ENCODE peak calls at places on chromosomes 4 and X, in seven cellular contexts. One of them, this sample, is unnamed. For H3K79me2, the result is how much of the 10 kb centered on the place peaks cover.

GRCh38 chrX:155983326-155983725 is 14.2 kb upstream of the IL9R start:
- DNase-seq in SK-N-SH: no peak
- DNase-seq in fibroblast of lung: no peak
- DNase-seq in PC-3: no peak
- DNase-seq in DND-41: no peak
- DNase-seq in neural progenitor cell: no peak
- DNase-seq in HCT116: no peak
- DNase-seq in this sample: no peak

GRCh38 chr4:14984452-14984851 is 17.8 kb upstream of the CPEB2 start:
- DNase-seq in HCT116: no peak
- DNase-seq in SK-N-SH: no peak
- DNase-seq in neural progenitor cell: no peak
- DNase-seq in fibroblast of lung: no peak
- DNase-seq in PC-3: no peak
- DNase-seq in DND-41: no peak
- DNase-seq in this sample: no peak

GRCh38 chr4:88989990-88990389 is 67.0 kb downstream of the FAM13A start:
- DNase-seq in DND-41: no peak
- DNase-seq in fibroblast of lung: peak
- DNase-seq in PC-3: no peak
- DNase-seq in neural progenitor cell: no peak
- DNase-seq in SK-N-SH: no peak
- DNase-seq in HCT116: no peak
- DNase-seq in this sample: no peak

GRCh38 chr4:121155893-121156292 is 8.2 kb downstream of the TNIP3 start:
- DNase-seq in neural progenitor cell: no peak
- DNase-seq in PC-3: peak
- DNase-seq in SK-N-SH: peak
- DNase-seq in fibroblast of lung: peak
- DNase-seq in HCT116: no peak
- DNase-seq in DND-41: no peak
- DNase-seq in this sample: no peak

GRCh38 chr4:100306018-100306417 is 115.8 kb upstream of the DDIT4L start:
- DNase-seq in PC-3: peak
- DNase-seq in SK-N-SH: no peak
- DNase-seq in neural progenitor cell: no peak
- DNase-seq in HCT116: no peak
- DNase-seq in DND-41: no peak
- DNase-seq in fibroblast of lung: peak
- DNase-seq in this sample: no peak

GRCh38 chr4:114036426-114036825 is 57.0 kb upstream of the ARSJ start:
- DNase-seq in SK-N-SH: no peak
- DNase-seq in DND-41: no peak
- DNase-seq in HCT116: no peak
- DNase-seq in PC-3: no peak
- DNase-seq in fibroblast of lung: no peak
- DNase-seq in neural progenitor cell: peak
- DNase-seq in this sample: no peak

GRCh38 chr4:39825741-39826231 is 127.8 kb downstream of the UBE2K start:
- DNase-seq in PC-3: peak
- DNase-seq in DND-41: no peak
- DNase-seq in neural progenitor cell: no peak
- DNase-seq in HCT116: no peak
- DNase-seq in fibroblast of lung: peak
- DNase-seq in SK-N-SH: no peak
- DNase-seq in this sample: no peak

GRCh38 chrX:47181301-47181700 is 12.3 kb upstream of the UBA1 start:
- DNase-seq in fibroblast of lung: no peak
- DNase-seq in neural progenitor cell: no peak
- DNase-seq in PC-3: no peak
- DNase-seq in HCT116: no peak
- DNase-seq in SK-N-SH: no peak
- DNase-seq in DND-41: no peak
- DNase-seq in this sample: no peak

GRCh38 chr4:25843340-25844097 is 19.3 kb downstream of the SEL1L3 start:
- DNase-seq in neural progenitor cell: no peak
- DNase-seq in fibroblast of lung: no peak
- DNase-seq in SK-N-SH: no peak
- DNase-seq in HCT116: no peak
- DNase-seq in PC-3: peak
- DNase-seq in DND-41: no peak
- DNase-seq in this sample: no peak

GRCh38 chrX:57156397-57157049 is 19.3 kb upstream of the SPIN2A start:
- DNase-seq in HCT116: peak
- DNase-seq in PC-3: peak
- DNase-seq in DND-41: peak
- DNase-seq in SK-N-SH: no peak
- DNase-seq in neural progenitor cell: peak
- DNase-seq in fibroblast of lung: peak
- DNase-seq in this sample: peak

GRCh38 chrX:71214152-71214551 is 8.9 kb upstream of the GJB1 start:
- DNase-seq in PC-3: no peak
- DNase-seq in SK-N-SH: no peak
- DNase-seq in DND-41: no peak
- DNase-seq in neural progenitor cell: no peak
- DNase-seq in HCT116: no peak
- DNase-seq in fibroblast of lung: no peak
- DNase-seq in this sample: no peak

GRCh38 chr4:174672276-174672675 is 150.0 kb upstream of the HPGD start:
- DNase-seq in PC-3: no peak
- DNase-seq in HCT116: no peak
- DNase-seq in fibroblast of lung: no peak
- DNase-seq in neural progenitor cell: no peak
- DNase-seq in DND-41: no peak
- DNase-seq in SK-N-SH: no peak
- DNase-seq in this sample: no peak

GRCh38 chr4:155433636-155434360 is 57.0 kb upstream of the MAP9 start:
- DNase-seq in neural progenitor cell: no peak
- DNase-seq in fibroblast of lung: peak
- DNase-seq in DND-41: no peak
- DNase-seq in SK-N-SH: no peak
- DNase-seq in PC-3: peak
- DNase-seq in HCT116: no peak
- DNase-seq in this sample: no peak

GRCh38 chrX:105829006-105829405 is 6.7 kb downstream of the NRK start:
- DNase-seq in HCT116: no peak
- DNase-seq in fibroblast of lung: peak
- DNase-seq in PC-3: peak
- DNase-seq in SK-N-SH: no peak
- DNase-seq in DND-41: no peak
- DNase-seq in neural progenitor cell: no peak
- DNase-seq in this sample: no peak

GRCh38 chr4:181685461-181685860 is 557.7 kb upstream of the TENM3 start:
- DNase-seq in fibroblast of lung: peak
- DNase-seq in SK-N-SH: no peak
- DNase-seq in HCT116: no peak
- DNase-seq in neural progenitor cell: no peak
- DNase-seq in PC-3: no peak
- DNase-seq in DND-41: no peak
- DNase-seq in this sample: no peak

GRCh38 chr4:95432466-95432865 is 116.3 kb downstream of the UNC5C start:
- DNase-seq in DND-41: no peak
- DNase-seq in fibroblast of lung: no peak
- DNase-seq in PC-3: no peak
- DNase-seq in neural progenitor cell: no peak
- DNase-seq in SK-N-SH: no peak
- DNase-seq in HCT116: no peak
- DNase-seq in this sample: no peak

GRCh38 chr4:176300565-176300964 is 19.2 kb upstream of the SPCS3 start:
- DNase-seq in SK-N-SH: no peak
- DNase-seq in neural progenitor cell: no peak
- DNase-seq in PC-3: no peak
- DNase-seq in DND-41: no peak
- DNase-seq in fibroblast of lung: no peak
- DNase-seq in HCT116: no peak
- DNase-seq in this sample: no peak

GRCh38 chr4:23023121-23023520 is 330.4 kb downstream of the GBA3 start:
- DNase-seq in SK-N-SH: no peak
- DNase-seq in DND-41: no peak
- DNase-seq in fibroblast of lung: peak
- DNase-seq in neural progenitor cell: no peak
- DNase-seq in PC-3: no peak
- DNase-seq in HCT116: no peak
- DNase-seq in this sample: no peak

GRCh38 chrX:37684918-37685317 is 673 bp upstream of the XK start:
- DNase-seq in SK-N-SH: no peak
- DNase-seq in HCT116: no peak
- DNase-seq in PC-3: peak
- DNase-seq in neural progenitor cell: no peak
- DNase-seq in fibroblast of lung: no peak
- DNase-seq in DND-41: no peak
- DNase-seq in this sample: no peak

GRCh38 chr4:136319789-136320470 is 1212.4 kb downstream of the PCDH18 start:
- DNase-seq in DND-41: no peak
- DNase-seq in neural progenitor cell: no peak
- DNase-seq in HCT116: peak
- DNase-seq in fibroblast of lung: peak
- DNase-seq in SK-N-SH: no peak
- DNase-seq in PC-3: peak
- DNase-seq in this sample: no peak

DNA sequence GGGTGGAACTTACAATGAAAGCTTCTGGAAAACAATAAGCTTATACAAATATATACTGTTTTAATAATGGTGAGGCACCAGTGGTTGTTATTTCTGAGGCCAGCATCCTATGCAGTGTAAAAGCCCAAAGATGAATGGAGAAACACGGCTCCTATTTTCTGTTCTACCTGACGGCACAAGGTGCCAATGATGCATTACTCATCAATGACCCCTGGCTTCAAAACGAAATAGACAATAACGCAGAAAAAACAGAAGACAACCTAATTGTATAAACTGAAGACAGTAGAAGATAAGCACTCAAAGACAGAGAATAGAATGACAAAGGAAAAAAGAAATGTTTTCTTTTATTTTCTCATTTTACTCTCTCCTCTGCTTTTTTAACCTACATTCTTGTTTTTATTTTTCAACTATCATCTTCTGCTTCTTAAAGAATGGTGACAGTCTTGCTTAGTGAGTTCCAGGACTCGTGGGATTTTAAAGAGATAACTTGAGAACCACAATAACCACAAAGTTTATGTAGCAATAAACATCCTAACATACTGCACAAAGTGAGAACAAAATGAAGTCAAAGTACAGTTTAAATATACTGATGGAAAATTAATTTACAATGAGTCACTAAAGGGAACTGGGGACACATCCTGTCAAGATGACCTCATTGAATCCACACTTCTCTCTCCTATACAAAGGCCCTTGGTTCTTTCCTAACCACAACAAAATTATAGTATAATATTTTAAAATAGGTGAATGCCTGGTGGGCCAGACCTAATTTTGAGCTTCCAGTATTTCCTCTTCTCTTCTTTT is 169.8 kb downstream of the BTC start:
- DNase-seq in HCT116: peak
- DNase-seq in fibroblast of lung: peak
- DNase-seq in PC-3: peak
- DNase-seq in SK-N-SH: no peak
- DNase-seq in neural progenitor cell: no peak
- DNase-seq in DND-41: no peak
- DNase-seq in this sample: no peak
- H3K4me2 ChIP-seq in HCT116: peak
- H3K4me2 ChIP-seq in fibroblast of lung: peak
- H3K4me2 ChIP-seq in PC-3: peak
- H3K4me2 ChIP-seq in SK-N-SH: peak
- H3K4me2 ChIP-seq in neural progenitor cell: no peak
- H3K4me2 ChIP-seq in DND-41: no peak
- H3K4me2 ChIP-seq in this sample: no peak

DNA sequence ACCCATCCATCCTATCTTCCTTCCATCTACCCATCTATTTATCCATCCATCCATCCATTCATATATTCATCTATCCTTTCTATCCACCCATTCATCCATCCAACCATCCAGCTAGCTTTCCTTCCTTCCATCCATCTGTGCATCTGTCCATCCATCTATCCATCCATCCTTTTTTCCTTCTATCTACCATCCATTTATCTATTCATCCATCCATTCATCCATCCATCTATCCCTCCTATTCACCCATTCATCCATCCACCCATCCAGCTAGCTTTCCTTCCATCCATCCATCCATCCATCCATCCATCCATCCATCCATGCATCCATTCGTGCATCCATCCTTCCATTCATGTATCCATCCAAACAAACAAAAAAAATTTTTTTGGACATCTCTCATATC is 118.8 kb downstream of the PSAPL1 start:
- DNase-seq in HCT116: no peak
- DNase-seq in DND-41: no peak
- DNase-seq in SK-N-SH: no peak
- DNase-seq in fibroblast of lung: no peak
- DNase-seq in neural progenitor cell: no peak
- DNase-seq in PC-3: no peak
- DNase-seq in this sample: no peak
- H3K27ac ChIP-seq in HCT116: no peak
- H3K27ac ChIP-seq in DND-41: no peak
- H3K27ac ChIP-seq in SK-N-SH: no peak
- H3K27ac ChIP-seq in fibroblast of lung: no peak
- H3K27ac ChIP-seq in neural progenitor cell: no peak
- H3K27ac ChIP-seq in PC-3: no peak
- H3K27ac ChIP-seq in this sample: no peak

DNA sequence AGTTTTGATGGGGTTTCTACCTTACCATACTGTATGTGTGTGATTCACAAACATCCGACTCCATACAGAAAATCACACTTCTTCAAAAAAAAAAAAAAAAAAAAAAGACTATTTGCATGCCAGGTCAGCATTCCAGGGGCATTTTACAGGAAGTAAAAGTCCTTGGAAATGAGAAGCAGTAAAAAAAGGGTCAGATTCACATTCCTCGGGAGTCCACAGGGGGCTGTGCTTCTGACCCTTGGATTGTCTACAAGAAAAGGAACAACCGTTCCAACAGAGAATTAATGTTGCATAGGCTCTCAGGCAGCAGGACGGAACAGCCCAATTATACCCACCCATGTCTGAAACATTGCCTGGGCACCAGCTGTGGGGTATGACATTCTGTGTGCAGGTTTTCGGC is 290.3 kb downstream of the LDB2 start:
- DNase-seq in fibroblast of lung: peak
- DNase-seq in HCT116: no peak
- DNase-seq in SK-N-SH: no peak
- DNase-seq in PC-3: no peak
- DNase-seq in DND-41: no peak
- DNase-seq in neural progenitor cell: no peak
- DNase-seq in this sample: no peak
- H3K79me2 ChIP-seq in fibroblast of lung: under half
- H3K79me2 ChIP-seq in HCT116: under half
- H3K79me2 ChIP-seq in SK-N-SH: under half
- H3K79me2 ChIP-seq in PC-3: under half
- H3K79me2 ChIP-seq in DND-41: under half
- H3K79me2 ChIP-seq in neural progenitor cell: under half
- H3K79me2 ChIP-seq in this sample: under half

DNA sequence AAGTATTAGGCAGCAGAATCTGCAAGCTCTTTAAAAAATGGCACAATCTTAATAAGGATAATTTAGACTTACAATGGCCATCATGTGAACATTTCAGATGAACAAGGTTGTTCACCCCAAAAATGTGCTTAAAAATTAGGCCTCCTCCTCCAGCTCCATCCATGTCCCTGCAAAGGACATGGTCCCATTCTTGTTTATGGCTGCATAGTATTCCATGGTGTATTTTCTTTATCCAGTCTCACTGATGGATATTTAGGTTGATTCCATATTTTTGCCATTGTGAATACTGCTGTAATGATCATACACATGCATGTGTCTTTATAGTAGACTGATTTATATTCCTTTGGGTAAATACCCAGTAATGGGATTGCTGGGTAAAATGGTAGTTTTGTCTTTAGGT is 29.1 kb upstream of the MAGEA8 start:
- DNase-seq in SK-N-SH: no peak
- DNase-seq in neural progenitor cell: no peak
- DNase-seq in DND-41: no peak
- DNase-seq in HCT116: no peak
- DNase-seq in PC-3: no peak
- DNase-seq in fibroblast of lung: no peak
- DNase-seq in this sample: no peak
- H3K4me2 ChIP-seq in SK-N-SH: no peak
- H3K4me2 ChIP-seq in neural progenitor cell: no peak
- H3K4me2 ChIP-seq in DND-41: no peak
- H3K4me2 ChIP-seq in HCT116: no peak
- H3K4me2 ChIP-seq in PC-3: no peak
- H3K4me2 ChIP-seq in fibroblast of lung: no peak
- H3K4me2 ChIP-seq in this sample: no peak

This sample was measured in OCI-LY7.